ENCODE peak calls at places on chromosomes 4 and X, in ten cellular contexts. One of them, this sample, is unnamed.

GRCh38 chr4:68904786-68905185 is 46.8 kb downstream of the UGT2A3 start:
- DNase-seq in tibial artery: no peak
- DNase-seq in upper lobe of right lung: no peak
- DNase-seq in CD4-positive, CD25-positive, alpha-beta regulatory T cell: no peak
- DNase-seq in colonic mucosa: peak; percentile 46
- DNase-seq in ascending aorta: no peak
- DNase-seq in fibroblast of lung: no peak
- DNase-seq in RWPE1: no peak
- DNase-seq in hepatocyte: peak; percentile 28
- DNase-seq in CD8-positive, alpha-beta T cell: no peak
- DNase-seq in this sample: no peak

GRCh38 chr4:139227729-139228404 is 50.8 kb upstream of the ELF2 start:
- DNase-seq in tibial artery: no peak
- DNase-seq in upper lobe of right lung: no peak
- DNase-seq in CD4-positive, CD25-positive, alpha-beta regulatory T cell: peak; percentile 26
- DNase-seq in colonic mucosa: no peak
- DNase-seq in ascending aorta: no peak
- DNase-seq in fibroblast of lung: no peak
- DNase-seq in RWPE1: no peak
- DNase-seq in hepatocyte: no peak
- DNase-seq in CD8-positive, alpha-beta T cell: no peak
- DNase-seq in this sample: no peak

GRCh38 chr4:119984998-119985397 is 81.7 kb downstream of the MAD2L1 start:
- DNase-seq in tibial artery: no peak
- DNase-seq in upper lobe of right lung: no peak
- DNase-seq in CD4-positive, CD25-positive, alpha-beta regulatory T cell: no peak
- DNase-seq in colonic mucosa: no peak
- DNase-seq in ascending aorta: no peak
- DNase-seq in fibroblast of lung: no peak
- DNase-seq in RWPE1: no peak
- DNase-seq in hepatocyte: no peak
- DNase-seq in CD8-positive, alpha-beta T cell: no peak
- DNase-seq in this sample: no peak

GRCh38 chr4:18847276-18847890 is 825.8 kb upstream of the LCORL start:
- DNase-seq in tibial artery: no peak
- DNase-seq in upper lobe of right lung: no peak
- DNase-seq in CD4-positive, CD25-positive, alpha-beta regulatory T cell: no peak
- DNase-seq in colonic mucosa: no peak
- DNase-seq in ascending aorta: no peak
- DNase-seq in fibroblast of lung: peak; percentile 37
- DNase-seq in RWPE1: no peak
- DNase-seq in hepatocyte: peak; percentile 35
- DNase-seq in CD8-positive, alpha-beta T cell: no peak
- DNase-seq in this sample: no peak

GRCh38 chrX:103733017-103733416 is 22.3 kb downstream of the TMEM31 start:
- DNase-seq in tibial artery: no peak
- DNase-seq in upper lobe of right lung: no peak
- DNase-seq in CD4-positive, CD25-positive, alpha-beta regulatory T cell: no peak
- DNase-seq in colonic mucosa: no peak
- DNase-seq in ascending aorta: no peak
- DNase-seq in fibroblast of lung: no peak
- DNase-seq in RWPE1: no peak
- DNase-seq in hepatocyte: no peak
- DNase-seq in CD8-positive, alpha-beta T cell: no peak
- DNase-seq in this sample: no peak

GRCh38 chrX:153944140-153944799 is at the start of gene RENBP:
- DNase-seq in tibial artery: peak; percentile 68
- DNase-seq in upper lobe of right lung: peak; percentile 86
- DNase-seq in CD4-positive, CD25-positive, alpha-beta regulatory T cell: peak; percentile 62
- DNase-seq in colonic mucosa: no peak
- DNase-seq in ascending aorta: no peak
- DNase-seq in fibroblast of lung: no peak
- DNase-seq in RWPE1: no peak
- DNase-seq in hepatocyte: peak; percentile 63
- DNase-seq in CD8-positive, alpha-beta T cell: no peak
- DNase-seq in this sample: no peak

GRCh38 chrX:134718329-134719317 is 60.4 kb upstream of the PLAC1 start:
- DNase-seq in tibial artery: peak; percentile 42
- DNase-seq in upper lobe of right lung: peak; percentile 60
- DNase-seq in CD4-positive, CD25-positive, alpha-beta regulatory T cell: peak; percentile 81
- DNase-seq in colonic mucosa: no peak
- DNase-seq in ascending aorta: no peak
- DNase-seq in fibroblast of lung: peak; percentile 95
- DNase-seq in RWPE1: peak; percentile 76
- DNase-seq in hepatocyte: peak; percentile 72
- DNase-seq in CD8-positive, alpha-beta T cell: peak; percentile 21
- DNase-seq in this sample: peak; percentile 5

GRCh38 chrX:132226169-132226568 is 6.9 kb upstream of the RAP2C start:
- DNase-seq in tibial artery: no peak
- DNase-seq in upper lobe of right lung: no peak
- DNase-seq in CD4-positive, CD25-positive, alpha-beta regulatory T cell: peak; percentile 11
- DNase-seq in colonic mucosa: no peak
- DNase-seq in ascending aorta: no peak
- DNase-seq in fibroblast of lung: no peak
- DNase-seq in RWPE1: no peak
- DNase-seq in hepatocyte: no peak
- DNase-seq in CD8-positive, alpha-beta T cell: no peak
- DNase-seq in this sample: no peak

GRCh38 chrX:44223150-44223549 is 120.3 kb downstream of the EFHC2 start:
- DNase-seq in tibial artery: no peak
- DNase-seq in upper lobe of right lung: no peak
- DNase-seq in CD4-positive, CD25-positive, alpha-beta regulatory T cell: no peak
- DNase-seq in colonic mucosa: peak; percentile 73
- DNase-seq in ascending aorta: no peak
- DNase-seq in fibroblast of lung: peak; percentile 77
- DNase-seq in RWPE1: peak; percentile 45
- DNase-seq in hepatocyte: no peak
- DNase-seq in CD8-positive, alpha-beta T cell: no peak
- DNase-seq in this sample: no peak

GRCh38 chr4:120703908-120704307 is 218.6 kb downstream of the PRDM5 start:
- DNase-seq in tibial artery: no peak
- DNase-seq in upper lobe of right lung: no peak
- DNase-seq in CD4-positive, CD25-positive, alpha-beta regulatory T cell: no peak
- DNase-seq in colonic mucosa: no peak
- DNase-seq in ascending aorta: no peak
- DNase-seq in fibroblast of lung: no peak
- DNase-seq in RWPE1: no peak
- DNase-seq in hepatocyte: no peak
- DNase-seq in CD8-positive, alpha-beta T cell: no peak
- DNase-seq in this sample: no peak

GRCh38 chr4:127732623-127733199 is 2.5 kb downstream of the SLC25A31 start:
- DNase-seq in tibial artery: no peak
- DNase-seq in upper lobe of right lung: no peak
- DNase-seq in CD4-positive, CD25-positive, alpha-beta regulatory T cell: peak; percentile 11
- DNase-seq in colonic mucosa: no peak
- DNase-seq in ascending aorta: no peak
- DNase-seq in fibroblast of lung: peak; percentile 34
- DNase-seq in RWPE1: peak; percentile 56
- DNase-seq in hepatocyte: peak; percentile 32
- DNase-seq in CD8-positive, alpha-beta T cell: no peak
- DNase-seq in this sample: no peak

GRCh38 chr4:105116616-105117319 is 29.9 kb upstream of the TET2 start:
- DNase-seq in tibial artery: no peak
- DNase-seq in upper lobe of right lung: no peak
- DNase-seq in CD4-positive, CD25-positive, alpha-beta regulatory T cell: no peak
- DNase-seq in colonic mucosa: no peak
- DNase-seq in ascending aorta: no peak
- DNase-seq in fibroblast of lung: no peak
- DNase-seq in RWPE1: no peak
- DNase-seq in hepatocyte: no peak
- DNase-seq in CD8-positive, alpha-beta T cell: no peak
- DNase-seq in this sample: no peak

GRCh38 chr4:29539226-29539625 is 1180.9 kb upstream of the PCDH7 start:
- DNase-seq in tibial artery: no peak
- DNase-seq in upper lobe of right lung: no peak
- DNase-seq in CD4-positive, CD25-positive, alpha-beta regulatory T cell: no peak
- DNase-seq in colonic mucosa: no peak
- DNase-seq in ascending aorta: no peak
- DNase-seq in fibroblast of lung: no peak
- DNase-seq in RWPE1: no peak
- DNase-seq in hepatocyte: no peak
- DNase-seq in CD8-positive, alpha-beta T cell: no peak
- DNase-seq in this sample: no peak

GRCh38 chr4:126338572-126338971 is 1023.8 kb downstream of the FAT4 start:
- DNase-seq in tibial artery: no peak
- DNase-seq in upper lobe of right lung: no peak
- DNase-seq in CD4-positive, CD25-positive, alpha-beta regulatory T cell: no peak
- DNase-seq in colonic mucosa: no peak
- DNase-seq in ascending aorta: no peak
- DNase-seq in fibroblast of lung: no peak
- DNase-seq in RWPE1: no peak
- DNase-seq in hepatocyte: no peak
- DNase-seq in CD8-positive, alpha-beta T cell: no peak
- DNase-seq in this sample: no peak

GRCh38 chr4:90727938-90728337 is 600.7 kb downstream of the CCSER1 start:
- DNase-seq in tibial artery: no peak
- DNase-seq in upper lobe of right lung: no peak
- DNase-seq in CD4-positive, CD25-positive, alpha-beta regulatory T cell: no peak
- DNase-seq in colonic mucosa: no peak
- DNase-seq in ascending aorta: no peak
- DNase-seq in fibroblast of lung: peak; percentile 40
- DNase-seq in RWPE1: peak; percentile 69
- DNase-seq in hepatocyte: no peak
- DNase-seq in CD8-positive, alpha-beta T cell: no peak
- DNase-seq in this sample: no peak

GRCh38 chr4:85728471-85728870 is 253.5 kb downstream of the ARHGAP24 start:
- DNase-seq in tibial artery: no peak
- DNase-seq in upper lobe of right lung: no peak
- DNase-seq in CD4-positive, CD25-positive, alpha-beta regulatory T cell: no peak
- DNase-seq in colonic mucosa: no peak
- DNase-seq in ascending aorta: no peak
- DNase-seq in fibroblast of lung: no peak
- DNase-seq in RWPE1: no peak
- DNase-seq in hepatocyte: no peak
- DNase-seq in CD8-positive, alpha-beta T cell: no peak
- DNase-seq in this sample: no peak

GRCh38 chr4:85725727-85726170 is 250.8 kb downstream of the ARHGAP24 start:
- DNase-seq in tibial artery: peak; percentile 51
- DNase-seq in upper lobe of right lung: no peak
- DNase-seq in CD4-positive, CD25-positive, alpha-beta regulatory T cell: no peak
- DNase-seq in colonic mucosa: no peak
- DNase-seq in ascending aorta: peak; percentile 72
- DNase-seq in fibroblast of lung: no peak
- DNase-seq in RWPE1: no peak
- DNase-seq in hepatocyte: peak; percentile 30
- DNase-seq in CD8-positive, alpha-beta T cell: no peak
- DNase-seq in this sample: no peak

GRCh38 chr4:85722806-85723205 is 247.9 kb downstream of the ARHGAP24 start:
- DNase-seq in tibial artery: no peak
- DNase-seq in upper lobe of right lung: no peak
- DNase-seq in CD4-positive, CD25-positive, alpha-beta regulatory T cell: no peak
- DNase-seq in colonic mucosa: no peak
- DNase-seq in ascending aorta: no peak
- DNase-seq in fibroblast of lung: no peak
- DNase-seq in RWPE1: no peak
- DNase-seq in hepatocyte: no peak
- DNase-seq in CD8-positive, alpha-beta T cell: no peak
- DNase-seq in this sample: no peak

GRCh38 chr4:85724801-85725548 is 250.0 kb downstream of the ARHGAP24 start:
- DNase-seq in tibial artery: no peak
- DNase-seq in upper lobe of right lung: no peak
- DNase-seq in CD4-positive, CD25-positive, alpha-beta regulatory T cell: no peak
- DNase-seq in colonic mucosa: no peak
- DNase-seq in ascending aorta: no peak
- DNase-seq in fibroblast of lung: no peak
- DNase-seq in RWPE1: no peak
- DNase-seq in hepatocyte: no peak
- DNase-seq in CD8-positive, alpha-beta T cell: no peak
- DNase-seq in this sample: no peak

DNA sequence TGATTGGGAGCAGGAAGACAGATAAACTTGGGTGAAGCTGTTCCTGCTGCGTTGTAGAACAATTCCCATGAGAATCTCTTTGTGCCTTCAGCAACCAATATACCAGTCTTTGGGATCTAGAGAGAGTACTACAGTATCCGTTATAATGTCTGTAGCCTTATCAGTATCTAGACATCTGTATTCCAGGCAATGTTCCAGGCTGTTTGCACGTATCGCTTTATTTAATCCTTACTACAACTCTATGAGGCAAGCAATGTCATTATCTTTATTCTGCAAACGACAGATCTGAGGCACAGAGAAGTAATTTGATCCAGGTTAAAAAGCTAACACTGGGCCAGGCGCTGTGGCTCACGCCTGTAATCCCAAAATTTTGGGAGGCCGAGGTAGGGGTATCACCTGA is 251.6 kb downstream of the ARHGAP24 start:
- DNase-seq in tibial artery: no peak
- DNase-seq in upper lobe of right lung: no peak
- DNase-seq in CD4-positive, CD25-positive, alpha-beta regulatory T cell: no peak
- DNase-seq in colonic mucosa: no peak
- DNase-seq in ascending aorta: no peak
- DNase-seq in fibroblast of lung: no peak
- DNase-seq in RWPE1: no peak
- DNase-seq in hepatocyte: no peak
- DNase-seq in CD8-positive, alpha-beta T cell: no peak
- DNase-seq in this sample: no peak
- H3K27ac ChIP-seq in tibial artery: no peak overlapping the region
- H3K27ac ChIP-seq in upper lobe of right lung: peak overlapping the region; percentile 72
- H3K27ac ChIP-seq in CD4-positive, CD25-positive, alpha-beta regulatory T cell: no peak overlapping the region
- H3K27ac ChIP-seq in colonic mucosa: no peak overlapping the region
- H3K27ac ChIP-seq in ascending aorta: no peak overlapping the region
- H3K27ac ChIP-seq in fibroblast of lung: no peak overlapping the region
- H3K27ac ChIP-seq in RWPE1: no peak overlapping the region
- H3K27ac ChIP-seq in hepatocyte: no peak overlapping the region
- H3K27ac ChIP-seq in CD8-positive, alpha-beta T cell: no peak overlapping the region
- H3K27ac ChIP-seq in this sample: no peak overlapping the region

GRCh38 chr4:163611784-163612445 is 117.4 kb downstream of the TMA16 start:
- DNase-seq in tibial artery: no peak
- DNase-seq in upper lobe of right lung: no peak
- DNase-seq in CD4-positive, CD25-positive, alpha-beta regulatory T cell: no peak
- DNase-seq in colonic mucosa: no peak
- DNase-seq in ascending aorta: no peak
- DNase-seq in fibroblast of lung: no peak
- DNase-seq in RWPE1: no peak
- DNase-seq in hepatocyte: no peak
- DNase-seq in CD8-positive, alpha-beta T cell: no peak
- DNase-seq in this sample: no peak
- H3K27ac ChIP-seq in tibial artery: no peak overlapping the region
- H3K27ac ChIP-seq in upper lobe of right lung: peak overlapping the region; percentile 69
- H3K27ac ChIP-seq in CD4-positive, CD25-positive, alpha-beta regulatory T cell: no peak overlapping the region
- H3K27ac ChIP-seq in colonic mucosa: no peak overlapping the region
- H3K27ac ChIP-seq in ascending aorta: no peak overlapping the region
- H3K27ac ChIP-seq in fibroblast of lung: no peak overlapping the region
- H3K27ac ChIP-seq in RWPE1: no peak overlapping the region
- H3K27ac ChIP-seq in hepatocyte: no peak overlapping the region
- H3K27ac ChIP-seq in CD8-positive, alpha-beta T cell: no peak overlapping the region
- H3K27ac ChIP-seq in this sample: no peak overlapping the region

GRCh38 chr4:156575430-156576073 is 396.0 kb downstream of the PDGFC start:
- DNase-seq in tibial artery: no peak
- DNase-seq in upper lobe of right lung: peak; percentile 33
- DNase-seq in CD4-positive, CD25-positive, alpha-beta regulatory T cell: no peak
- DNase-seq in colonic mucosa: no peak
- DNase-seq in ascending aorta: no peak
- DNase-seq in fibroblast of lung: peak; percentile 59
- DNase-seq in RWPE1: no peak
- DNase-seq in hepatocyte: no peak
- DNase-seq in CD8-positive, alpha-beta T cell: no peak
- DNase-seq in this sample: no peak
- H3K27ac ChIP-seq in tibial artery: peak overlapping the region; percentile 37
- H3K27ac ChIP-seq in upper lobe of right lung: no peak overlapping the region
- H3K27ac ChIP-seq in CD4-positive, CD25-positive, alpha-beta regulatory T cell: no peak overlapping the region
- H3K27ac ChIP-seq in colonic mucosa: no peak overlapping the region
- H3K27ac ChIP-seq in ascending aorta: no peak overlapping the region
- H3K27ac ChIP-seq in fibroblast of lung: no peak overlapping the region
- H3K27ac ChIP-seq in RWPE1: no peak overlapping the region
- H3K27ac ChIP-seq in hepatocyte: no peak overlapping the region
- H3K27ac ChIP-seq in CD8-positive, alpha-beta T cell: no peak overlapping the region
- H3K27ac ChIP-seq in this sample: no peak overlapping the region

GRCh38 chr4:114311745-114312144 is 286.9 kb upstream of the UGT8 start:
- DNase-seq in tibial artery: no peak
- DNase-seq in upper lobe of right lung: no peak
- DNase-seq in CD4-positive, CD25-positive, alpha-beta regulatory T cell: no peak
- DNase-seq in colonic mucosa: no peak
- DNase-seq in ascending aorta: no peak
- DNase-seq in fibroblast of lung: no peak
- DNase-seq in RWPE1: no peak
- DNase-seq in hepatocyte: no peak
- DNase-seq in CD8-positive, alpha-beta T cell: no peak
- DNase-seq in this sample: no peak
- H3K27ac ChIP-seq in tibial artery: no peak overlapping the region
- H3K27ac ChIP-seq in upper lobe of right lung: no peak overlapping the region
- H3K27ac ChIP-seq in CD4-positive, CD25-positive, alpha-beta regulatory T cell: no peak overlapping the region
- H3K27ac ChIP-seq in colonic mucosa: no peak overlapping the region
- H3K27ac ChIP-seq in ascending aorta: no peak overlapping the region
- H3K27ac ChIP-seq in fibroblast of lung: no peak overlapping the region
- H3K27ac ChIP-seq in RWPE1: no peak overlapping the region
- H3K27ac ChIP-seq in hepatocyte: no peak overlapping the region
- H3K27ac ChIP-seq in CD8-positive, alpha-beta T cell: no peak overlapping the region
- H3K27ac ChIP-seq in this sample: no peak overlapping the region